ENCODE peak calls at places on chromosomes 7 and 10, in four cellular contexts. R, F, S and H are unnamed samples.

GRCh38 chr7:142681693-142682092 is 67.6 kb upstream of the PRSS1 start:
- DNase-seq in F (no peak), S (no peak), R (no peak), H (no peak)

GRCh38 chr7:40808409-40808942 is 673.7 kb downstream of the SUGCT start:
- DNase-seq in R (peak; percentile 100), S (peak; percentile 100), F (peak; percentile 19), H (peak; percentile 42)

GRCh38 chr10:77240959-77241358 is 396.6 kb downstream of the KCNMA1 start:
- DNase-seq in S (no peak), F (no peak), R (no peak), H (no peak)

GRCh38 chr10:121092341-121093099 is 241.4 kb downstream of the WDR11 start:
- DNase-seq in R (no peak), F (no peak), S (no peak), H (peak; percentile 60)

GRCh38 chr10:78964952-78965633 is 103.7 kb upstream of the ZMIZ1 start:
- DNase-seq in S (peak; percentile 19), R (no peak), F (peak; percentile 66), H (peak; percentile 53)

GRCh38 chr10:130814610-130815009 is 496.9 kb downstream of the TCERG1L start:
- DNase-seq in F (no peak), S (no peak), R (no peak), H (no peak)

GRCh38 chr7:74023037-74023436 is 4.9 kb upstream of the ELN start:
- DNase-seq in R (peak; percentile 61), S (peak; percentile 59), F (peak; percentile 79), H (peak; percentile 62)

GRCh38 chr7:147406521-147407115 is 1183.9 kb upstream of the C7orf33 start:
- DNase-seq in S (peak; percentile 68), F (no peak), R (no peak), H (no peak)

GRCh38 chr10:124428207-124428777 is 9.6 kb upstream of the OAT start:
- DNase-seq in R (no peak), F (no peak), S (no peak), H (no peak)

GRCh38 chr7:121235221-121235620 is 93.6 kb upstream of the WNT16 start:
- DNase-seq in F (no peak), S (no peak), R (no peak), H (no peak)

GRCh38 chr10:103712898-103713498 is 142.4 kb downstream of the SH3PXD2A start:
- DNase-seq in R (peak; percentile 87), F (peak; percentile 71), S (peak; percentile 86), H (peak; percentile 73)

GRCh38 chr7:6271091-6271658 is 1.2 kb downstream of the CYTH3 start:
- DNase-seq in F (peak; percentile 61), S (peak; percentile 65), R (peak; percentile 58), H (peak; percentile 70)

GRCh38 chr10:46540412-46541016 is 15.9 kb downstream of the GPRIN2 start:
- DNase-seq in R (no peak), S (no peak), F (no peak), H (no peak)

GRCh38 chr10:30581779-30582380 is 47.7 kb downstream of the LYZL2 start:
- DNase-seq in S (peak; percentile 72), R (peak; percentile 63), F (peak; percentile 70), H (peak; percentile 58)

GRCh38 chr10:102231357-102232318 is 5.5 kb downstream of the ELOVL3 start:
- DNase-seq in S (peak; percentile 31), R (no peak), F (peak; percentile 19), H (peak; percentile 57)

GRCh38 chr10:126844406-126844805 is 60.8 kb upstream of the DOCK1 start:
- DNase-seq in R (no peak), S (peak; percentile 32), F (no peak), H (no peak)

GRCh38 chr7:130047801-130048200 is 3.4 kb downstream of the ZC3HC1 start:
- DNase-seq in R (peak; percentile 59), S (no peak), F (no peak), H (no peak)

GRCh38 chr10:46301721-46302479 is 15.1 kb downstream of the ANTXRL start:
- DNase-seq in S (no peak), R (no peak), F (no peak), H (no peak)

GRCh38 chr7:30135551-30136271 is 925 bp downstream of the MTURN start:
- DNase-seq in S (peak; percentile 60), F (peak; percentile 38), R (peak; percentile 75), H (peak; percentile 63)

GRCh38 chr10:127524869-127525268 is 24.2 kb upstream of the NPS start:
- DNase-seq in R (no peak), F (no peak), S (no peak), H (peak; percentile 20)

GRCh38 chr10:88165849-88166271 is 302.4 kb downstream of the PTEN start:
- DNase-seq in R (peak; percentile 63), S (peak; percentile 68), F (no peak), H (no peak)

GRCh38 chr7:36357054-36357453 is 32.6 kb upstream of the ANLN start:
- DNase-seq in R (no peak), S (no peak), F (no peak), H (no peak)

GRCh38 chr7:142300689-142301088 is 42.8 kb upstream of the PRSS58 start:
- DNase-seq in R (no peak), F (no peak), S (no peak), H (no peak)

GRCh38 chr10:69005704-69006103 is 17.1 kb downstream of the KIFBP start:
- DNase-seq in R (no peak), F (no peak), S (no peak), H (no peak)

GRCh38 chr10:69009360-69009759 is 20.8 kb downstream of the KIFBP start:
- DNase-seq in R (peak; percentile 95), S (peak; percentile 71), F (no peak), H (no peak)

GRCh38 chr10:69010151-69010640 is 21.6 kb downstream of the KIFBP start:
- DNase-seq in R (peak; percentile 30), F (no peak), S (no peak), H (no peak)

GRCh38 chr10:69007260-69007659 is 18.7 kb downstream of the KIFBP start:
- DNase-seq in R (no peak), F (no peak), S (no peak), H (no peak)

DNA sequence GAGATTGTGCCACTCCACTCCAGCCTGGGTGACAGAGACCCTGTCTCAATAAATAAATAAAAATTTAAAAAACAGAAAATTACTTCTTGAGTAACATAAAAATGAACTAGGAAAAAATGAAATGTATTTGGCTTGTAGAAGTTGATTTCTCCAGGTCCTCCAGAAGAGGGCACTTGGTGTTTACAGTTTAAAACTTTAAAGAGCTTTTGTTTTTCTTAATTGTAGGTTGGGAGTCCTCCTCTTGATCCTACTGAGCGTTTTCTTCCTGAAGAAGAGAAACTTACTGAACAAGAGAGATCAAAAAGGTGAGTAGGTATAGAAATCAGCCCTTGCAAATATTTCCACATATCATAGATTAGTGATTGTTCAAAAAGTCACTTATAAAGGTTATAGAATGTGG is 16.2 kb downstream of the KIFBP start:
- DNase-seq in S (peak; percentile 81), F (peak; percentile 61), R (peak; percentile 84), H (peak; percentile 46)
- TF ChIP-seq CTCF in S (peak; percentile 48), F (peak; percentile 38), R (peak; percentile 62), H (peak; percentile 55)

DNA sequence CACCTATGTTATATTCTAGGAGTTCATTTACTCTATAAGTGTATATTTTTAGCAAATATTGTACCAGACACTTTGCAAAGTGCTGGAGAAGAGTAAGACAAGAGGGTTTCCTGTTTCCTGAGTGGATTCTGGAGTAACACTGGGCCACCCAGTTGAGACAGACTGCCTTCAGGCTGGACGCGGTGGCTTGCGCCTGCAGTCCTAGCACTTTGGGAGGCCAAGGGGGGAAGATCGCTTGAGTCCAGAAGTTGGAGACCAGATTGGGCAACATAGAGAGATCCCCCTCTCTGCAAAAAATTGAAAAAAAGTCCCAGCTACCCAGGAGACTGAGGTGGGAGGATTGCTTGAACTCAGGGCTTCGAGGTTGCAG is 772 bp upstream of the ZSCAN25 start:
- DNase-seq in R (no peak), S (no peak), F (no peak), H (no peak)
- H3K4me3 ChIP-seq in R (peak overlapping the region; percentile 99), S (peak overlapping the region; percentile 96), F (peak overlapping the region; percentile 75), H (peak overlapping the region; percentile 98)

DNA sequence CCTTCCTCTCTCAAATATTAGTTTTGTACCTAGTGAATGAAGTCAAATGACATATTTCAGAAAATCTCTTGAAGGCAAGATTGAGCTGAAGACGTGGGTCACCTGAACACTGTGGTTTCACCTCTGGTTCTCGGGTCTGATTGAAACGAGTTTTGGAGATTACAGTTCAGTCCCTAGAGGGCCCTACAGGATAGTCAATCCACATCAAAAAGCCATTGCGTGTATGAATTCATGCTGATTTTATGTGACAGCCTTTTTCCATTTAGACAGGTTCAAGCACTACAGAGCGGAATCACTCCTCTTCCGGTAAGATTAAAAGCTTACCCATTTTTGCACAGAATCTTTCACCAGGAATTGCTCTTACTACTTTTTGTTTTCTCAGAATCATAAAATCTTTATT is 62.2 kb downstream of the VIM start:
- DNase-seq in F (peak; percentile 7), S (peak; percentile 22), R (peak; percentile 36), H (peak; percentile 66)
- TF ChIP-seq CTCF in F (no peak), S (no peak), R (peak; percentile 29), H (peak; percentile 64)

DNA sequence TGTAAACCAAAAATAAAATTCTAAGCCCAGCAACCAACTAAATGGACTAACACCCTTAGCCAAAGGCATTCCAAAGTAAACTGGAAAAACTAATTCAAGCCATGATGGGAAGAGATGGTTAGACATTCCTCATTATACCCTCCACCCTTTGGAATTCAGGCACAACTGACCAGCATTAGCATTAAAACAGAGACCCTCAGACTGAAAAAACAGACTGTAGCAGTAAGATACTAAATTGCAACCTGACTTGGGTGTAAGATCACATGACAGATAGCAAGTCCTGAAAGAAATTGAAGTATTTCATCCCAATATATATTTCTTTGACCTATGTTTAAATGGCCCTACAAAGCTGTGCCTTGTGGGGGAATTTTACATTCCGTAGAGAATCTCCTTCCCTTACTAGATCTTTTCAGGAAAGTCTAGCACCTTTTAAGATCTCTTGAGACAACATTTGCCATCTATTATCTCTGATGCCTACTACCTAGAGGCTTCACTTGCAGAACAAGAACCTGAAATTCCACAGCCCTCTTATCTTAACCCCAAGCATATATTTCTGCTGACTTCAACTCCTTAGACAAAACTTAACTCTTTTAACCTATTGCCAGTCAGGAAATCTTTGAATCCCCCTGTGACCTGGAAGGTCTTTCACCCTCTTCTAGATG is 750.2 kb upstream of the IGFBP3 start:
- DNase-seq in R (no peak), S (no peak), F (no peak), H (no peak)
- H3K4me3 ChIP-seq in R (no peak overlapping the region), S (no peak overlapping the region), F (no peak overlapping the region), H (no peak overlapping the region)

GRCh38 chr10:61554925-61555324 is 101.7 kb upstream of the TMEM26 start:
- DNase-seq in S (peak; percentile 2), R (peak; percentile 4), F (no peak), H (peak; percentile 29)

DNA sequence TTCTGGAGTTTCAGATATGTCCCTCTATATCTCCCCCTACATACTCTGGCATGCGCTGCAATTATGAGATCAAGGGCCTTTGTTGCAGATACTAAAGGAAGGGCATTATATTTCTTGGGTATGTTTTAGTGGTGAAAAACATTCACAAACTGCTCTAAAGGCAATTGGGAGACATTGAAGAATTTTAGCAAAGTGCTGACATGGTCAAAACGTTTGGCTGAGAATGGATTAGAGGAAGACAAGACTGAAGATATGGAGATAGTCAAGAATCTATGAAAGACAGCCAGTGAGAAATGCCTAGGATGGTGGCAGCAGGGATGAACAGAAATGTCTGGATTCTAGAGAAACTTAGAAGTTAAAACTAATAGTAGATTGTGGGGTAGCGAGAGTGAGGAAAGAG is 104.5 kb upstream of the CABCOCO1 start:
- DNase-seq in F (no peak), S (no peak), R (no peak), H (no peak)
- TF ChIP-seq CTCF in F (no peak), S (no peak), R (no peak), H (no peak)